ENCODE peak calls at places on chromosomes 12 and 14, in four cellular contexts. S is breast epithelium, T is K562, E is HCT116. N is an unnamed sample.

GRCh38 chr12:27577688-27578087 is 53.7 kb downstream of the PPFIBP1 start:
- DNase-seq in S (no peak), T (no peak), E (no peak), N (no peak)

GRCh38 chr14:104107611-104108569 is 22.4 kb downstream of the ASPG start:
- DNase-seq in S (no peak), T (peak; percentile 19), E (no peak), N (no peak)

GRCh38 chr14:78700236-78700635 is 530.1 kb downstream of the NRXN3 start:
- DNase-seq in S (no peak), T (no peak), E (no peak), N (no peak)

GRCh38 chr14:96681826-96682225 is 115.4 kb upstream of the VRK1 start:
- DNase-seq in S (no peak), T (no peak), E (no peak), N (no peak)

GRCh38 chr14:38808734-38809455 is 294.1 kb downstream of the SEC23A start:
- DNase-seq in S (no peak), T (peak; percentile 0), E (peak; percentile 1), N (no peak)

GRCh38 chr12:6292606-6293005 is 17.9 kb upstream of the PLEKHG6 start:
- DNase-seq in S (no peak), T (no peak), E (no peak), N (no peak)

GRCh38 chr14:85333313-85333712 is 196.6 kb upstream of the FLRT2 start:
- DNase-seq in S (no peak), T (no peak), E (no peak), N (no peak)

GRCh38 chr14:59239030-59239429 is 50.6 kb downstream of the DAAM1 start:
- DNase-seq in S (no peak), T (no peak), E (no peak), N (no peak)

GRCh38 chr12:108308432-108308831 is 30.7 kb downstream of the CMKLR1 start:
- DNase-seq in S (no peak), T (no peak), E (no peak), N (no peak)

GRCh38 chr14:100649173-100649519 is 61.9 kb upstream of the BEGAIN start:
- DNase-seq in S (no peak), T (no peak), E (no peak), N (no peak)

GRCh38 chr12:123364532-123365140 is at the start of gene SBNO1:
- DNase-seq in S (peak; percentile 88), T (peak; percentile 93), E (peak; percentile 75), N (no peak)

GRCh38 chr14:75422169-75422568 is 5.7 kb upstream of the JDP2 start:
- DNase-seq in S (no peak), T (no peak), E (no peak), N (peak; percentile 58)

GRCh38 chr14:45181329-45181728 is 45.6 kb downstream of the FANCM start:
- DNase-seq in S (no peak), T (no peak), E (no peak), N (no peak)

DNA sequence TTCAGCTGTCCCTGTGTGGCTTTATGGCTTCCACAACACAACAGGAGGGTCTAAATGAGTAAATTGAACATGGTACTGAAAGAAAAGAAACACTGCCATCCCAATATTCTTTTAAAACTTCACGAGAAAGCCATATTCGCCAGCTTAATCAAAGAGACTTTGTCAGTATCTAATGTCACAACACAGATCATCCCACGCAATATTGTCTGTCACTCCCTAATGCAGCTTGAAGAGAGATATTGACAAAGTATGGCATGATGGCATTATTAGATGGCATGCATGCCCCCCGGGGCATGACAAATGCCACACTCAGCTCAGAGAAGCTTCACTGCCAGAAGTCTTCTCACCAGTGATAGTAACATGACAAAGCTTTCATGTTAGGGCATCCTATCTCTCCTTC is 197.8 kb downstream of the TTC8 start:
- DNase-seq in S (no peak), T (no peak), E (no peak), N (no peak)
- TF ChIP-seq POLR2AphosphoS5 in S (no peak), T (no peak), E (no peak), N (no peak)

DNA sequence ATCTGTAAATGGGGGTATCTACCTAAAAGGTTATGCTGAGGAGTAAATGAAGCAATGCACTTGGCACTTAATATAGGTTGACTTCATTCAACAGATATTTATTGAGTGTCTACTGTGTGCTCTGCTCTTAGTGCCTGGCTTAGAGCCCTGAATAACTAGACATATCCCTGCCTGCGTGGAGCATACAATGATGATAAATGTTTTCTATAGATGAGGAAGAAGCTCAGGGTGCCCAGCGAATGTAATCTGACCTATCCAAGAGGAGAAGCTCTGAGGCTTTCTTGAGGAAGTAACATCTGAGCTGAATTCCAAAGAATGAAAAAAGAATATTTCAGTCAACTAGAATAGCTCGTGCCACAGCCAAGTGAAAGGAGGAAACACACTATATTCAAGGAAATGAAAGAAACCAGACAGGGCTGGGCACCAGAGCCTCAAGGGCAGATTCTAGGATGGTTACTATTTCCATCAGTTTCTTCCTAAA is 17.9 kb upstream of the HIGD1C start:
- DNase-seq in S (no peak), T (no peak), E (no peak), N (no peak)
- H3K27ac ChIP-seq in S (peak overlapping the region; percentile 87), T (peak overlapping the region; percentile 73), E (no peak overlapping the region), N (no peak overlapping the region)

GRCh38 chr12:132948146-132949066 is 7.7 kb downstream of the ZNF605 start:
- DNase-seq in S (no peak), T (no peak), E (no peak), N (no peak)
- H3K9me3 ChIP-seq in S (peaks cover 99% of the 10 kb centered on the region), T (peaks cover 23% of the 10 kb centered on the region), E (peaks cover 20% of the 10 kb centered on the region), N (peaks cover 69% of the 10 kb centered on the region)

DNA sequence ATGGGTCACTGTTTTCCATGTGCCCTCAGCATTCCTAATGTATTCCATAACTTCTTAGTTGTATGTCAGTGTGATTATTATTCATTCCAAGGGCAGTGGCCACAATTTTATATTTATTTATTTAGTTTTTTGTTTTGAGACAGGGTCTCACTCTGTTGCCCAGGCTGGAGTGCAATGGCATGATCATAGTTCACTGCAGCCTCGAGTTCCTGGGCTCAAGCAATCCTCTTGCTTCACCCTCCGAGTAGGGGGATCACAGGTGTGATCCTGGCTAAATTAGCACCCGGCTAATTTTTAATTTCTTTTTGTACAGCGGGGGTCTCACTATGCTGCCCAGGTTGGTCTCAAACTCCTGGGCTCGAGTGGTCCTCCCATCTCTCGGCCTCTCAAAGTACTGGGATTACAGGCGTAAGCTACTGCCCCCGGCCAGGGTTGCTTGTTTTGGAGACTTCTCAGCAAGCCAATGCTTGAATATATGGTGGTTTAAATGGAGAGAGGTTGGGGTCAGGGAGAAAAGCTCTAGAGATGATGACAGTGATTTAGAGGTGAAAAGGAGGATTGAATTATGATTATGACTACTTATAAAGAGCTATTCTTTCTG is 7.6 kb downstream of the GPRC5A start:
- DNase-seq in S (no peak), T (no peak), E (no peak), N (no peak)
- TF ChIP-seq POLR2AphosphoS5 in S (no peak), T (no peak), E (no peak), N (no peak)

N was measured in Panc1.